ENCODE peak calls at places on chromosomes 13 and 19, in four cellular contexts. W is lower lobe of right lung, Y is aorta, V is AML-193. C is an unnamed sample.

GRCh38 chr13:99150575-99151370 is 49.9 kb upstream of the UBAC2 start:
- DNase-seq in W (no peak), Y (no peak), V (no peak), C (no peak)

GRCh38 chr19:58227964-58228583 is 640 bp upstream of the ZNF544 start:
- DNase-seq in W (no peak), Y (no peak), V (no peak), C (no peak)

GRCh38 chr19:39401549-39402416 is 4.9 kb upstream of the ZFP36 start:
- DNase-seq in W (peak; percentile 82), Y (peak; percentile 85), V (no peak), C (peak; percentile 80)

GRCh38 chr13:112714772-112715569 is 25.1 kb downstream of the ATP11A start:
- DNase-seq in W (no peak), Y (no peak), V (no peak), C (no peak)

GRCh38 chr19:38862321-38863059 is 12.7 kb upstream of the HNRNPL start:
- DNase-seq in W (no peak), Y (no peak), V (no peak), C (no peak)

GRCh38 chr13:44292545-44292944 is 81.1 kb upstream of the SERP2 start:
- DNase-seq in W (no peak), Y (no peak), V (no peak), C (no peak)

GRCh38 chr13:24254151-24254810 is 55.1 kb upstream of the C1QTNF9 start:
- DNase-seq in W (peak; percentile 78), Y (peak; percentile 59), V (peak; percentile 10), C (no peak)

GRCh38 chr19:45897413-45897812 is 5.0 kb downstream of the MYPOP start:
- DNase-seq in W (no peak), Y (no peak), V (no peak), C (no peak)

GRCh38 chr19:29676586-29676985 is 11.3 kb downstream of the PLEKHF1 start:
- DNase-seq in W (no peak), Y (no peak), V (no peak), C (no peak)

GRCh38 chr13:106753241-106753640 is 185.3 kb upstream of the ARGLU1 start:
- DNase-seq in W (peak; percentile 53), Y (no peak), V (no peak), C (no peak)

GRCh38 chr19:6393982-6394412 is 1.0 kb upstream of the GTF2F1 start:
- DNase-seq in W (no peak), Y (no peak), V (peak; percentile 35), C (no peak)

GRCh38 chr13:48334534-48335127 is 31.1 kb downstream of the RB1 start:
- DNase-seq in W (no peak), Y (no peak), V (peak; percentile 78), C (no peak)

C was measured in stimulated activated naive B cell treated with anti-CD40 and anti-IgM and Interleukin-4, amounts not matched to agents 10 μg/mL and 1 μg/mL and 100 μg/mL, for 72 hours.